ENCODE peak calls at places on chromosomes 6 and 20, in six cellular contexts. U, M, J, R, W and Z are unnamed samples.

GRCh38 chr20:41167481-41168253 is 30.3 kb downstream of the PLCG1 start:
- DNase-seq in U (no peak), M (no peak), J (no peak), R (no peak), W (no peak), Z (no peak)

GRCh38 chr6:12036766-12037165 is 24.7 kb downstream of the HIVEP1 start:
- DNase-seq in U (no peak), M (no peak), J (no peak), R (no peak), W (no peak), Z (no peak)

GRCh38 chr20:33229843-33230242 is 6.0 kb upstream of the BPIFA1 start:
- DNase-seq in U (no peak), M (peak), J (no peak), R (no peak), W (no peak), Z (no peak)

GRCh38 chr20:44204156-44204831 is 6.3 kb downstream of the OSER1 start:
- DNase-seq in U (no peak), M (no peak), J (peak), R (no peak), W (no peak), Z (no peak)

GRCh38 chr20:37379967-37380828 is 34.3 kb downstream of the SRC start:
- DNase-seq in U (no peak), M (no peak), J (no peak), R (no peak), W (no peak), Z (no peak)

GRCh38 chr6:33752139-33753015 is 5.7 kb upstream of the IP6K3 start:
- DNase-seq in U (no peak), M (no peak), J (no peak), R (no peak), W (no peak), Z (no peak)

GRCh38 chr6:50843842-50844241 is 25.2 kb downstream of the TFAP2B start:
- DNase-seq in U (no peak), M (no peak), J (no peak), R (no peak), W (no peak), Z (peak)

GRCh38 chr6:49151461-49151860 is 311.6 kb downstream of the MMUT start:
- DNase-seq in U (no peak), M (no peak), J (no peak), R (no peak), W (no peak), Z (no peak)

GRCh38 chr6:152948150-152948768 is 34.6 kb downstream of the FBXO5 start:
- DNase-seq in U (no peak), M (peak), J (no peak), R (no peak), W (no peak), Z (peak)

GRCh38 chr6:12693122-12693521 is 23.4 kb upstream of the PHACTR1 start:
- DNase-seq in U (no peak), M (no peak), J (no peak), R (no peak), W (no peak), Z (no peak)